ENCODE peak calls at places on chromosomes 6 and 20, in five cellular contexts. V is endothelial cell of umbilical vein, D is gastrocnemius medialis, O is tibial nerve, N is left lung. Q is an unnamed sample. For H3K27me3, the result is how much of the 10 kb centered on the place peaks cover.

GRCh38 chr20:56554869-56555268 is 21.8 kb downstream of the FAM209B start:
- DNase-seq in N (peak), D (peak), V (peak), O (peak), Q (no peak)

GRCh38 chr20:38357653-38358207 is 11.4 kb downstream of the LBP start:
- DNase-seq in V (no peak), D (no peak), N (peak), O (no peak), Q (no peak)

GRCh38 chr6:56683882-56684281 is 41.2 kb upstream of the DST start:
- DNase-seq in D (peak), V (peak), N (no peak), O (no peak), Q (no peak)

GRCh38 chr20:32636821-32637220 is 36.9 kb downstream of the C20orf203 start:
- DNase-seq in V (no peak), D (no peak), O (no peak), N (no peak), Q (no peak)

GRCh38 chr20:48791014-48791413 is 36.8 kb downstream of the PREX1 start:
- DNase-seq in D (no peak), O (no peak), V (peak), N (no peak), Q (no peak)

GRCh38 chr20:19137641-19138040 is 74.8 kb upstream of the SLC24A3 start:
- DNase-seq in N (no peak), D (no peak), O (no peak), V (no peak), Q (no peak)

GRCh38 chr20:18722381-18722780 is 91.2 kb upstream of the SCP2D1 start:
- DNase-seq in O (no peak), V (no peak), N (no peak), D (no peak), Q (no peak)

GRCh38 chr6:5119090-5119951 is 34.2 kb downstream of the PPP1R3G start:
- DNase-seq in D (no peak), V (no peak), N (no peak), O (no peak), Q (no peak)

GRCh38 chr6:45419574-45420082 is 41.9 kb upstream of the SUPT3H start:
- DNase-seq in N (peak), O (peak), V (peak), D (peak), Q (peak)

GRCh38 chr20:19351542-19351941 is 139.1 kb downstream of the SLC24A3 start:
- DNase-seq in N (no peak), V (no peak), O (no peak), D (no peak), Q (no peak)

GRCh38 chr20:43949741-43950618 is 35.3 kb downstream of the TOX2 start:
- DNase-seq in O (no peak), V (no peak), N (no peak), D (peak), Q (no peak)

GRCh38 chr20:29874476-29875202 is 1382.8 kb upstream of the DEFB115 start:
- DNase-seq in N (no peak), O (no peak), V (no peak), D (no peak), Q (peak)

GRCh38 chr6:115610646-115611045 is 450.0 kb downstream of the FRK start:
- DNase-seq in V (no peak), O (no peak), N (no peak), D (no peak), Q (no peak)

GRCh38 chr20:37804584-37805566 is 98.1 kb upstream of the VSTM2L start:
- DNase-seq in N (no peak), D (no peak), O (no peak), V (no peak), Q (no peak)

GRCh38 chr20:5696011-5696559 is 54.1 kb upstream of the SHLD1 start:
- DNase-seq in D (peak), V (no peak), O (no peak), N (no peak), Q (no peak)

GRCh38 chr20:61310954-61311353 is 58.9 kb downstream of the CDH4 start:
- DNase-seq in O (no peak), D (no peak), N (no peak), V (no peak), Q (no peak)

GRCh38 chr6:112717401-112717800 is 370.3 kb downstream of the RFPL4B start:
- DNase-seq in D (no peak), N (no peak), V (no peak), O (no peak), Q (no peak)

GRCh38 chr6:15460110-15460727 is 202.6 kb downstream of the DTNBP1 start:
- DNase-seq in V (no peak), D (no peak), O (no peak), N (no peak), Q (no peak)

GRCh38 chr6:148465654-148466053 is 123.0 kb downstream of the SASH1 start:
- DNase-seq in D (no peak), N (no peak), V (no peak), O (no peak), Q (no peak)

GRCh38 chr6:90294008-90294511 is 2.6 kb downstream of the BACH2 start:
- DNase-seq in O (no peak), V (no peak), D (no peak), N (no peak), Q (no peak)
- H3K4me3 ChIP-seq in O (no peak), V (no peak), D (peak), N (no peak), Q (no peak)

GRCh38 chr6:110360671-110361070 is 2.5 kb upstream of the METTL24 start:
- DNase-seq in N (no peak), D (no peak), O (no peak), V (no peak), Q (no peak)
- H3K27me3 ChIP-seq in N (under half), D (under half), O (under half), V (half or more), Q (under half)

GRCh38 chr6:41298785-41299498 is 12.5 kb upstream of the TREM1 start:
- DNase-seq in D (no peak), O (no peak), N (no peak), V (no peak), Q (no peak)
- H3K4me3 ChIP-seq in D (no peak), O (no peak), N (no peak), V (no peak), Q (no peak)

DNA sequence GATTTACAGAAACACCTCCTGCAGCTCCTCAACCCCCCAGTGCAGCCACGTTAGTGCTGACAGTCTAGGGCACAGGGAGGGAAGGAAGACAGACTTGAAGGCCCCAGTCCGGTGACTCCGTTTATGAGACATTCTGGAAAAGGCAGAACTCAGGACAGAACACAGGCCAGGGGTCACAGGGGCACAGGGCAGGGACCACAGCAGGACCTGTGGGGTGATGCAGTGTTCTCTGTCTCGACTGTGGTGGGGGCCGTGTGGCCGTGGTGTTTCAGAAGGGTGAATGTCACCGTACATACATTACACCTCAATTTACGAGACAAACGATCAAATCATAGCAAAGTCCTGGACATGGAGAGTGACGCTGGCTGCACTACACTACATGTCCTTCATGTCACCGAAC is 11.3 kb downstream of the BHLHE23 start:
- DNase-seq in N (no peak), V (no peak), O (no peak), D (no peak), Q (no peak)
- H3K27me3 ChIP-seq in N (under half), V (under half), O (half or more), D (under half), Q (under half)

DNA sequence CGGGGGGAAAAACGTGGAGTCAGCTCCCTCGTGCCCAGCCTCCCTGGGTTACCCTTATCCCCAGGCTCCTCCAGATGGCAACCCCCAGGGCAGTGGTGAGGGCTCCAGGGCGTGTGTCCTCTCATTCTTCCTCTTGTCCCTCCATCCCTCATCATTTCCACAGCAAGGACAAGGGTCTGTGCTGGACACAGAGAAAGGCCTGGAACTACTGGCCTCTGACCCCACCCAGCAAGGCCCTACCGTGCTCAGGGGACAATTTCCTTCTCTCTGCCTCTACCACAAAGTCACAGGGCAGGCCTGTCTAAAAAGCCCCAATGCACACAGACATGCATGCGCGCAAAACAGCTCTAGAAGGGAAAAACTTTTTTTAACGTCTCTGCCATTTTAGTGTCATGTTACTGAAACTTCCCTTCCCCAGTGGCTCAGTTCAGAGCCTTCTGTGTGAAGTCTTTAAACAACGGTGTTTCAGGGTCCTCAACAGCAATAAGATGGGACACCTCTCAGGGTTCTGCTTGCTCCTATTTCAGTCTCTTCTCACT is 1.1 kb upstream of the SLC35B2 start:
- DNase-seq in N (no peak), V (no peak), O (no peak), D (no peak), Q (no peak)
- H3K4me3 ChIP-seq in N (no peak), V (no peak), O (no peak), D (no peak), Q (no peak)

DNA sequence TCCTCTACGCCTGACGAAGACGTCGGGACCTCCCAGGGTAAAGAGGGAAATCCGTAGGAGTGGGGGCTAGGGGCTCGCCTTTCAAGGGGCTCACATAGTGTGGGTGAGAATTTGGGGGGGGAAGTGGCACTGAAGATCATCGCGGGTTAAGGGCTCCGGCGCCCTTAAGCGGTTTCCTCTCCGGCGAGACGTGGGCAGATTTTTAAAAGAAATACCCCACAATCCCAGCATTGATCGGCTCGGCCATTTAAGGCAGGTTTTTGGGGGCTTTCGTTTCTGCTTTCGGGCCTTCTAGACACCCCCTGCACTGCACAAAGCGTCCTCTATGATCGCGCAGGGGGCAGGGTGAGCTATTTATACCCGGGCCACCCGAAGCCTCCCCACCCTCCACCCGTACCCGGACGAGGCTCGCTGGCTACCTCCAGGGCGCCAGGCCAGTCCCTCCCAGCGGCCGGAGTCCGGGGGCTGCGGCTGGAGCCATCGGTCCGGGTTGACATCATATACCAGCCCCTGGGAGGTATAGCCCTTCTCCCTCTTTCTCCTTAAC is 1.2 kb downstream of the NKX2-2 start:
- DNase-seq in N (no peak), D (no peak), O (no peak), V (no peak), Q (peak)
- H3K27me3 ChIP-seq in N (half or more), D (half or more), O (half or more), V (half or more), Q (half or more)

DNA sequence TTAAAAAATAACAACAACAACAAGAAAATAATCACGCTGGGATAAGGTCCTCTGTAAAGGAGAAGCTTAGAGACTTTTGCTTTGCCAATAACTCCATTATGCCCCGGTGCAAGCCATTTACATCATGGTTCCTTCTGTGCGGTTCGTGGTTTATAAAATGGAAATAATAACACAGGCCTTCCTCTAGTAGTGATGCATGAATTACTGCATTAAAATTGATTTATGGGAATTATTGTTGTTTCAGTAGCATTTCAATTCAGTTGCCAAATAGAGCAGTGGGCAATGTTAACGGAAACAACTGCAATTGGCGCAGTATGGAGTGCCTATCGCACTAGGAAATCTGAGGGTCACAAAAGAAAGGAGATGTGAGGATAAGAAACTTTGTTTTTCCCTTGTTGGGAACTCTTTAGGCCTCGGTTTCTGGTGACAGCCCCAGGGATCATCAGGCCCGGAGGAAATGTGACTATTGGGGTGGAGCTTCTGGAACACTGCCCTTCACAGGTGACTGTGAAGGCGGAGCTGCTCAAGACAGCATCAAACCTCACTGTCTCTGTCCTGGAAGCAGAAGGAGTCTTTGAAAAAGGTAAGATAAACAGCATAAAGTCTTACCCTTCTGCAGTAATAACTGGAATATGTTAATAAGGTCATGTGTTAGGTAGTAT is 1.1 kb downstream of the CD109 start:
- DNase-seq in V (peak), N (no peak), O (no peak), D (no peak), Q (peak)
- H3K4me3 ChIP-seq in V (peak), N (peak), O (no peak), D (peak), Q (no peak)

GRCh38 chr6:731924-732323 is 39.0 kb upstream of the EXOC2 start:
- DNase-seq in O (no peak), D (no peak), N (no peak), V (no peak), Q (no peak)
- H3K27me3 ChIP-seq in O (under half), D (under half), N (under half), V (under half), Q (under half)

DNA sequence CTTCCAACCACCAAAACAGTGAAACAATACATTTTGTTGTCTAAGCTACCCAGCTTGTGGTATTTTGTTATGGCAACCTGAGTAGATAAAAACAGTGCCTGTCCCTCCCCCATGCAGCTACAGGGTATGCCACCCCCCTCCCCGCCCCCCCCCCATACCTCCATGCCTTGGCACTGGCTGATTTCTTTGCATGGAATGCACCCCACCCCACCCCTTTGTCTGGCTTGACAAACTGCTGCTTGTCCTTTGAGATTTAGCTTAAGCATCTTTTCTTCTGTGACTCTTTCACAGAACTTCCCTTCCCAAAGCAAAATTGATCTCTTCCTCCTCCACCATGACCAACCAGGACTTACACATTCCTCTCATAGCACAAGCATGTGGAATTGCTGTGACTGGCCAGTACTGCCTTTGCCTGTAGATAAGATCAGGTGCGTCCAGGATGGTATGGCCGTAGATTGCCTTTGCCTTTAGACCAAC is 64.6 kb upstream of the ADGRF1 start:
- DNase-seq in O (no peak), V (no peak), N (no peak), D (no peak), Q (peak)
- H3K4me3 ChIP-seq in O (no peak), V (no peak), N (no peak), D (no peak), Q (no peak)

DNA sequence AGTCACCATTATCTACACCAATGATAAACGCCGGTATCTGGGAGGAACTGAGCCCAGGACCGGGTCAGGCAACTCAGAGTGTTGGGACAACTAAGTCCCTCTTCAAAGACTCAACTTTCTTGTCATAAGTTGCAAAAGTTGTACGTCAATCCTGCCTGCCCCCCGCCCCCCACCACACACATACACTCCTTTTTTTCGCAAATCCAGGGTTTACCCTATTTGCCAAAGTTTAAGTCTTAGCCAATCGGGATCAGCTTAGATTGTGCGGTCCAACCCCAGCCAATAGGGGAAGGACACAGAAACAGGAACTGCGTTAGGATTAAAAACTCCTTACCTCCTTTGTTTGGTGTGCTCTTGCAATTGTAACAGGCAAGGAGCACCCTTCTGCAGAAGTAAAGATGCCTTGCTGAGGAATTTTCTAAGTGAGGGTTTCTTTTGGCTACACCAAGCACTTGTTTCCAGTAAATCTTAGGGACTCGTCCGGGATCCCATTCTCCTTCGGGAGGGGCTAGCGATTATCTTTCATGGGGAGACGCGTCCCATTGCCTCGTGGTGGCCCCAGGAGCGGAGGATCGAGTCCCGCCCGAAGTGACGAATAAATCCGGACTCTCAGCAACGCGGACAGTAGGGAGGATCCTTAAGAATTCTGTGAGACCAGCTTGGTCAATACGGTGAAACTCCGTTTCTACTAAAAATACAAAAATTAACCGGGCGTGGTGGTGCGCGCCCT is 69.3 kb upstream of the PRSS16 start:
- DNase-seq in V (peak), O (peak), D (peak), N (peak), Q (peak)
- H3K27me3 ChIP-seq in V (under half), O (under half), D (under half), N (under half), Q (under half)